ENCODE peak calls at places on chromosomes 13 and 19, in four cellular contexts. R is CD4-positive, alpha-beta T cell; A is activated T-helper 1 cell treated with anti-CD3 and anti-CD28 coated beads, Interleukin-2, amount 50 U/mL, for 16 hours; P is PC-9. O is an unnamed sample.

GRCh38 chr19:44602071-44602470 is 11.3 kb upstream of the IGSF23 start:
- DNase-seq in R (no peak), A (no peak), P (peak), O (no peak)

GRCh38 chr13:20053016-20053415 is 94.5 kb downstream of the ZMYM2 start:
- DNase-seq in R (no peak), A (no peak), P (no peak), O (no peak)

GRCh38 chr19:58399903-58400637 is 4.6 kb downstream of the RNF225 start:
- DNase-seq in R (no peak), A (no peak), P (no peak), O (no peak)

GRCh38 chr19:3975637-3976087 is 4.8 kb upstream of the DAPK3 start:
- DNase-seq in R (no peak), A (no peak), P (no peak), O (no peak)

GRCh38 chr19:29503140-29503758 is 22.5 kb upstream of the VSTM2B start:
- DNase-seq in R (no peak), A (no peak), P (no peak), O (no peak)

GRCh38 chr19:48390188-48391099 is 907 bp downstream of the KDELR1 start:
- DNase-seq in R (peak), A (peak), P (no peak), O (peak)

GRCh38 chr19:7968796-7969559 is 25.5 kb upstream of the TIMM44 start:
- DNase-seq in R (no peak), A (no peak), P (no peak), O (no peak)

GRCh38 chr13:101708115-101708514 is 255.6 kb downstream of the ITGBL1 start:
- DNase-seq in R (no peak), A (no peak), P (no peak), O (no peak)

GRCh38 chr19:54172764-54173699 is at the start of gene TMC4:
- DNase-seq in R (no peak), A (no peak), P (peak), O (no peak)

GRCh38 chr13:39209731-39210633 is 171.7 kb downstream of the NHLRC3 start:
- DNase-seq in R (no peak), A (no peak), P (no peak), O (no peak)

GRCh38 chr13:50162001-50162400 is 146.8 kb downstream of the KCNRG start:
- DNase-seq in R (no peak), A (no peak), P (no peak), O (no peak)

GRCh38 chr19:18419699-18420460 is 682 bp downstream of the SSBP4 start:
- DNase-seq in R (no peak), A (no peak), P (no peak), O (no peak)

GRCh38 chr13:80047406-80047805 is 293.5 kb downstream of the SPRY2 start:
- DNase-seq in R (no peak), A (no peak), P (no peak), O (no peak)

GRCh38 chr13:111662451-111662850 is 342.0 kb downstream of the TEX29 start:
- DNase-seq in R (no peak), A (no peak), P (no peak), O (no peak)

GRCh38 chr19:29271341-29271740 is 58.4 kb upstream of the UQCRFS1 start:
- DNase-seq in R (no peak), A (no peak), P (no peak), O (no peak)

GRCh38 chr13:113445791-113446487 is 7.3 kb downstream of the ADPRHL1 start:
- DNase-seq in R (no peak), A (no peak), P (no peak), O (no peak)

GRCh38 chr13:99658266-99658991 is 157.2 kb downstream of the TM9SF2 start:
- DNase-seq in R (peak), A (peak), P (no peak), O (peak)

GRCh38 chr13:57036290-57036689 is 104.4 kb upstream of the PRR20A start:
- DNase-seq in R (no peak), A (no peak), P (no peak), O (no peak)

GRCh38 chr19:36115453-36116343 is at the start of gene TBCB:
- DNase-seq in R (peak), A (peak), P (no peak), O (peak)

GRCh38 chr19:52196256-52196967 is 6.6 kb downstream of the PPP2R1A start:
- DNase-seq in R (no peak), A (no peak), P (no peak), O (no peak)

GRCh38 chr13:98959299-98959698 is 18.6 kb downstream of the DOCK9 start:
- DNase-seq in R (no peak), A (no peak), P (no peak), O (no peak)

GRCh38 chr13:110893571-110893970 is 21.3 kb downstream of the ANKRD10 start:
- DNase-seq in R (no peak), A (no peak), P (no peak), O (no peak)

GRCh38 chr19:3120611-3121231 is 15.1 kb upstream of the GNA15 start:
- DNase-seq in R (no peak), A (no peak), P (no peak), O (no peak)

GRCh38 chr13:30453727-30454126 is 12.0 kb downstream of the HMGB1 start:
- DNase-seq in R (no peak), A (no peak), P (peak), O (no peak)

GRCh38 chr13:87570669-87571068 is 100.5 kb upstream of the SLITRK5 start:
- DNase-seq in R (no peak), A (no peak), P (no peak), O (no peak)

O was measured in effector CD8-positive, alpha-beta T cell.